ENCODE peak calls at places on chromosomes 3 and 15, in six cellular contexts. V, B, A, I, Z and Q are unnamed samples.

GRCh38 chr15:95470997-95471692 is 859.4 kb upstream of the NR2F2 start:
- DNase-seq in V (peak), B (peak), A (no peak), I (peak), Z (no peak), Q (peak)

GRCh38 chr3:80929576-80929975 is 831.9 kb downstream of the GBE1 start:
- DNase-seq in V (no peak), B (no peak), A (no peak), I (no peak), Z (no peak), Q (no peak)

GRCh38 chr15:98597666-98598065 is 50.7 kb upstream of the IGF1R start:
- DNase-seq in V (no peak), B (no peak), A (no peak), I (no peak), Z (peak), Q (no peak)

GRCh38 chr3:184384342-184384741 is 4.5 kb downstream of the CHRD start:
- DNase-seq in V (no peak), B (no peak), A (no peak), I (no peak), Z (no peak), Q (no peak)

GRCh38 chr15:73766598-73766997 is 13.4 kb upstream of the INSYN1 start:
- DNase-seq in V (no peak), B (no peak), A (no peak), I (no peak), Z (no peak), Q (no peak)

GRCh38 chr15:80176443-80176842 is 23.6 kb downstream of the FAH start:
- DNase-seq in V (no peak), B (no peak), A (no peak), I (no peak), Z (no peak), Q (no peak)

GRCh38 chr15:67927501-67928156 is 87.8 kb upstream of the RNU6-1 start:
- DNase-seq in V (peak), B (peak), A (no peak), I (peak), Z (peak), Q (peak)

GRCh38 chr15:33852570-33852969 is 115.7 kb upstream of the CHRM5 start:
- DNase-seq in V (peak), B (peak), A (no peak), I (peak), Z (peak), Q (peak)

GRCh38 chr3:85681906-85682305 is 723.1 kb downstream of the CADM2 start:
- DNase-seq in V (no peak), B (no peak), A (no peak), I (no peak), Z (no peak), Q (no peak)

GRCh38 chr15:90531147-90531546 is 1.4 kb downstream of the CRTC3 start:
- DNase-seq in V (peak), B (no peak), A (no peak), I (no peak), Z (no peak), Q (no peak)

GRCh38 chr3:130773371-130773770 is 26.7 kb upstream of the PIK3R4 start:
- DNase-seq in V (peak), B (no peak), A (no peak), I (peak), Z (no peak), Q (no peak)

GRCh38 chr15:77402740-77403379 is 17.0 kb downstream of the PEAK1 start:
- DNase-seq in V (peak), B (peak), A (no peak), I (peak), Z (no peak), Q (peak)

GRCh38 chr3:123449092-123449985 is 449 bp upstream of the ADCY5 start:
- DNase-seq in V (peak), B (no peak), A (peak), I (peak), Z (no peak), Q (no peak)

GRCh38 chr15:63070681-63071129 is 28.2 kb downstream of the TPM1 start:
- DNase-seq in V (no peak), B (peak), A (no peak), I (peak), Z (no peak), Q (no peak)

GRCh38 chr15:96657096-96657495 is 326.6 kb downstream of the NR2F2 start:
- DNase-seq in V (no peak), B (no peak), A (no peak), I (no peak), Z (no peak), Q (no peak)

GRCh38 chr3:170528731-170529130 is 57.1 kb downstream of the SLC7A14 start:
- DNase-seq in V (no peak), B (no peak), A (no peak), I (no peak), Z (no peak), Q (no peak)

GRCh38 chr15:99440029-99440428 is 125.8 kb upstream of the MEF2A start:
- DNase-seq in V (no peak), B (no peak), A (no peak), I (no peak), Z (no peak), Q (no peak)

DNA sequence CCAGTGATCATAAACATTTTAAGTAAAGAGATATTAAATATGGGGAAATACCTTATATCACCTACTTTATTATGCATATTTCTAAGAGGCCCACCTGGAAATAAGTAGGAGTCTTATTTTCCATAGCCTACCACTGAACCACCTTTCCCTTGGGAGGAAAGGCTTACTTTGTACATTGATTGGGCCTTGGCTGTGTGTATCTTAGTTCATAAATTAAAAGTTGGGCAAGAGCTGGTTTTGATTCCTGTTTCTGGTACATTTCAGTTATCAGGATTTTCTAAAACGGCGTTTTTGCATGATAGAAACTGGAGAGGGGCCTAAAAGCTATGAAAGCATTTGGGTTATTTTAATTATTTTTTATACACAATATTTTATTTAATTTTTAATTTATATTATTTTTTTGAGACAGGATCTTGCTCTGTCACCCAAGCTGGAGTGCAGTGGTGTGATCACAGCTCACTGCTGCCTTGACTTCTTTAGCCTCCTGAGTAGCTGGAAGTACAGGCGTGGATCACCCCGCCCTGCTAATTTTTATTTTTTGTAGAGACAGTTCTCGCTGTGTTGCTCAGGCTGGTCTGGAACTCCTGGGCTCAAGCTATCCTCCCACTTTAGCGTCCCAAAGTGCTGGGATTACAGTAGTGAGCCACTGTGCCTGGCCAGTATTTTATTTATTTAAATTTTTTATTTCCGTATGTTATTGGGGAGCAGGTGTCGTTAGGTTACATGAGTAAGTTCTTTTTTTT is 2.6 kb downstream of the GMPS start:
- DNase-seq in V (no peak), B (no peak), A (no peak), I (no peak), Z (no peak), Q (no peak)
- H3K4me3 ChIP-seq in V (no peak), B (no peak), A (no peak), I (no peak), Z (no peak), Q (no peak)

DNA sequence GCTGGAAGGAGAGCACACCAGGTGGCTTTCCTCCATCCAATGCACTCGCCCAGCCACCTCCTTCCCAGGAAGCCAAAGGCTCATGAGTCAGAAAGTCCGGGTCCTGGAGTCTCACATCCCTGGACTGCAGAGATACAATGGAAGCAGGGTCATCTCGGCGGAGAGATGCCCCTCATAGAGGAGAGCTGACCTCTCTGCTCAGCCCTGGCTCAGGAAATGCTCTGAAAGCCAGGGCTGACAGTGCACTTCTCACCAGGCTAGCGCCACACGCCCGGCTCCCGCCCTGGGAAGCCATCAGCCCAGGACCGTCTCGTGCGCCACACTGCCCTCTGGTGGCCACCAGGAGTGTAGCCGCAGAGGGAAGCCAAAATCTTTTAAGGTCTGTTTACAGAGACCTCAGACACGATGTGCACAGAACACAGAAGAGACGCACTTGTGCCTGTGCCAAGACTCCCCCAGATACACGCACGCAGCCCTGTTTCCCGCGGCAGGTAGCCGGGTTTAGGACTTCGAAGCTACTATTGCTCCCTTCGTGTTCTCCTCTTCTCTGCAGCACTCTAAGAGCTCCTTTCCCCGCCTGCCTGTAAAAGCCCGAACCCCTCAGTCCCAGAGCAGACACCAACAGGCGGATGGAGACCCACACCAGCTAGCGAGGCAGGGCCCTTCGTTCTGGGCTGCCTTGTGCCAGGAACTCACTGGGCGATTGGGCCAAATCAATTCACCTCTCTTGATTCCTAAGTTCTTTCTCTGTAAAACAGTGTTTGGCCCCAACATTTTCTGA is 9.7 kb downstream of the NTRK3 start:
- DNase-seq in V (peak), B (peak), A (peak), I (peak), Z (peak), Q (no peak)
- H3K4me3 ChIP-seq in V (no peak), B (no peak), A (no peak), I (no peak), Z (no peak), Q (no peak)

GRCh38 chr3:58331593-58332152 is 1.0 kb upstream of the PXK start:
- DNase-seq in V (no peak), B (no peak), A (no peak), I (no peak), Z (no peak), Q (no peak)
- H3K4me3 ChIP-seq in V (no peak), B (no peak), A (no peak), I (no peak), Z (no peak), Q (no peak)

GRCh38 chr3:11567516-11568467 is 75.9 kb downstream of the VGLL4 start:
- DNase-seq in V (peak), B (peak), A (no peak), I (peak), Z (peak), Q (peak)

GRCh38 chr3:11569156-11569741 is 74.5 kb downstream of the VGLL4 start:
- DNase-seq in V (no peak), B (no peak), A (no peak), I (no peak), Z (no peak), Q (no peak)

GRCh38 chr3:11566916-11567315 is 76.8 kb downstream of the VGLL4 start:
- DNase-seq in V (no peak), B (no peak), A (no peak), I (no peak), Z (no peak), Q (no peak)

GRCh38 chr3:11570251-11570650 is 73.5 kb downstream of the VGLL4 start:
- DNase-seq in V (no peak), B (no peak), A (no peak), I (no peak), Z (no peak), Q (no peak)

GRCh38 chr3:11568503-11569155 is 75.1 kb downstream of the VGLL4 start:
- DNase-seq in V (peak), B (peak), A (no peak), I (peak), Z (peak), Q (peak)
- H3K4me3 ChIP-seq in V (peak), B (peak), A (no peak), I (peak), Z (no peak), Q (peak)

GRCh38 chr3:61632568-61633175 is 71.3 kb downstream of the PTPRG start:
- DNase-seq in V (peak), B (no peak), A (no peak), I (no peak), Z (no peak), Q (no peak)

GRCh38 chr3:61639991-61640390 is 78.6 kb downstream of the PTPRG start:
- DNase-seq in V (no peak), B (no peak), A (no peak), I (no peak), Z (no peak), Q (no peak)

GRCh38 chr3:61634678-61635077 is 73.3 kb downstream of the PTPRG start:
- DNase-seq in V (peak), B (no peak), A (no peak), I (no peak), Z (no peak), Q (no peak)

GRCh38 chr3:61638721-61639120 is 77.3 kb downstream of the PTPRG start:
- DNase-seq in V (no peak), B (no peak), A (no peak), I (peak), Z (no peak), Q (no peak)

DNA sequence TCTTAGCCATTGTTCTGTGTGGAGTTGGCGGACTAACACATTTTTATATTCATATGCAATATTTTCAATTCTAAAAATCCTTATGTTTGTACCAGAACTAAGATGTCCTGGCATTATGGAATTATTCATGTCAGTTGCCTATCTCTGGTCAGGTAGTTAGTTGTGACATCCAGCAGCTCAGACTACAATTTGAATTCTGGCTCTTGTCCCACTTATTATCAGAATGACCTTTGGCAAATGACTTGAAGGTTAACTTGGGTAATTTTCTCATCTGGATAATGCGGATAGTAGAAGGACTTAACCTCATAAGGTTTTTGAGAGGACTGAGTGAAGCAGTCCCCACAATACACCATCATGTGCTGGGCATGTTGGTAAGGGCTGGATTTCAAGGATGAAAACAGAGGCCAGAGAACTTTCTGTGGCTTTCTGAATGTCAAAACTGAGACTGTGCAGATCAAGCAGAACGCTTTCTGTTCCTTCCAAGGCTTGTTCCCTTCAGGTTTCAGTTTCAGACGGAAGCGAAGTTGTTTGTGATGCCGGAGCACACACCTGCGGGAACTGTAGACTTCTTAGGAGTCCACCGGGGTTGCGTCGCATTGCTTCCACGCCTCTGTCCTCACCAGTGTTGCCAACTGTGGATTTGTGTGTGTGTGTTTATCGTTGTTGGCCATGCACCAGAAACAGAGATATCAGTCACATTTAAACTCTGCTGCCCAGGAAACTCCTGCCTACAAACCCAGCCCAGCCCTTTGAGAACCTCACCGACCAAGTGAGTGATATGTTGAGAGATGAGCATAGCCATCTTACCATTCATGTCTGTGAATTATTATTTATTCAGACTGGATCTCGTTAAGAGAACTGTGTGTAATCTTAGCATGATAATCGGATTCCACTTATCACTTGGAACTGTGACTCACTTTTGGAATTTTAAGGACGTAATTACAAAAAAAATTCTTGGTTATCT is 76.0 kb downstream of the PTPRG start:
- DNase-seq in V (peak), B (peak), A (no peak), I (no peak), Z (no peak), Q (no peak)
- H3K4me3 ChIP-seq in V (peak), B (no peak), A (no peak), I (no peak), Z (no peak), Q (no peak)